ENCODE peak calls at places on chromosomes 3 and 15, in four cellular contexts. Y, W, J and F are unnamed samples.

GRCh38 chr15:98734472-98735284 is 86.3 kb downstream of the IGF1R start:
- DNase-seq in Y (no peak), W (no peak), J (no peak), F (no peak)

GRCh38 chr3:158727499-158728377 is 4.5 kb downstream of the RARRES1 start:
- DNase-seq in Y (no peak), W (no peak), J (no peak), F (no peak)

GRCh38 chr15:59792359-59792758 is 103.2 kb upstream of the BNIP2 start:
- DNase-seq in Y (no peak), W (no peak), J (no peak), F (no peak)

GRCh38 chr3:126267169-126267975 is 87.0 kb upstream of the ALDH1L1 start:
- DNase-seq in Y (peak), W (peak), J (no peak), F (no peak)

GRCh38 chr15:92663250-92663951 is 7.8 kb upstream of the FAM174B start:
- DNase-seq in Y (no peak), W (no peak), J (no peak), F (no peak)

GRCh38 chr15:67550522-67550921 is 8.0 kb downstream of the MAP2K5 start:
- DNase-seq in Y (no peak), W (no peak), J (no peak), F (peak)

GRCh38 chr3:130462089-130462488 is 54.9 kb upstream of the COL6A6 start:
- DNase-seq in Y (no peak), W (no peak), J (no peak), F (no peak)

GRCh38 chr3:12766541-12766940 is 7.5 kb upstream of the TMEM40 start:
- DNase-seq in Y (no peak), W (no peak), J (no peak), F (no peak)

GRCh38 chr15:74251187-74251811 is 15.2 kb downstream of the CCDC33 start:
- DNase-seq in Y (no peak), W (no peak), J (no peak), F (no peak)

GRCh38 chr3:159852821-159853505 is 135.7 kb upstream of the IL12A start:
- DNase-seq in Y (no peak), W (peak), J (no peak), F (no peak)

GRCh38 chr3:38479431-38480092 is 16.6 kb upstream of the EXOG start:
- DNase-seq in Y (no peak), W (peak), J (no peak), F (no peak)

GRCh38 chr3:153192327-153192726 is 30.3 kb downstream of the RAP2B start:
- DNase-seq in Y (no peak), W (no peak), J (no peak), F (no peak)

GRCh38 chr3:133745108-133745507 is 1.1 kb upstream of the TF start:
- DNase-seq in Y (no peak), W (no peak), J (no peak), F (no peak)

GRCh38 chr3:184325715-184326114 is 11.3 kb downstream of the EIF4G1 start:
- DNase-seq in Y (no peak), W (no peak), J (no peak), F (no peak)

GRCh38 chr15:80970018-80970657 is 19.5 kb downstream of the MESD start:
- DNase-seq in Y (peak), W (no peak), J (no peak), F (no peak)

GRCh38 chr15:90552929-90553211 is 23.1 kb downstream of the CRTC3 start:
- DNase-seq in Y (no peak), W (no peak), J (no peak), F (no peak)

GRCh38 chr15:93486407-93487117 is 397.6 kb upstream of the RGMA start:
- DNase-seq in Y (no peak), W (no peak), J (no peak), F (no peak)

GRCh38 chr15:100665570-100665969 is 63.2 kb downstream of the ASB7 start:
- DNase-seq in Y (no peak), W (no peak), J (no peak), F (no peak)

GRCh38 chr15:31252386-31252785 is 74.2 kb upstream of the KLF13 start:
- DNase-seq in Y (no peak), W (no peak), J (no peak), F (no peak)

GRCh38 chr3:53809764-53810400 is 36.3 kb downstream of the CHDH start:
- DNase-seq in Y (peak), W (no peak), J (no peak), F (no peak)

GRCh38 chr15:58387130-58387529 is 44.7 kb upstream of the LIPC start:
- DNase-seq in Y (no peak), W (no peak), J (no peak), F (no peak)

GRCh38 chr3:183298708-183299153 is 45.7 kb downstream of the B3GNT5 start:
- DNase-seq in Y (no peak), W (peak), J (no peak), F (peak)

GRCh38 chr15:43134157-43134637 is 811 bp downstream of the TMEM62 start:
- DNase-seq in Y (no peak), W (no peak), J (no peak), F (no peak)

GRCh38 chr3:59607628-59608027 is 557.8 kb upstream of the CFAP20DC start:
- DNase-seq in Y (no peak), W (no peak), J (no peak), F (no peak)

GRCh38 chr3:50194903-50195500 is 3.6 kb downstream of the GNAT1 start:
- DNase-seq in Y (no peak), W (no peak), J (no peak), F (no peak)

GRCh38 chr3:52402101-52402521 is 42.8 kb downstream of the SEMA3G start:
- DNase-seq in Y (no peak), W (peak), J (no peak), F (peak)

GRCh38 chr3:188578579-188579363 is 424.8 kb downstream of the LPP start:
- DNase-seq in Y (no peak), W (peak), J (peak), F (peak)

GRCh38 chr3:123094914-123095313 is 28.1 kb downstream of the PDIA5 start:
- DNase-seq in Y (no peak), W (no peak), J (no peak), F (no peak)

GRCh38 chr3:33658039-33658438 is 60.0 kb downstream of the CLASP2 start:
- DNase-seq in Y (no peak), W (no peak), J (no peak), F (no peak)

GRCh38 chr3:31615071-31615875 is 82.5 kb downstream of the STT3B start:
- DNase-seq in Y (no peak), W (no peak), J (no peak), F (no peak)

GRCh38 chr3:122938756-122939425 is 88.7 kb downstream of the SEMA5B start:
- DNase-seq in Y (no peak), W (peak), J (no peak), F (peak)

GRCh38 chr15:77028451-77029165 is 33.7 kb downstream of the PSTPIP1 start:
- DNase-seq in Y (peak), W (no peak), J (peak), F (peak)

GRCh38 chr3:170636609-170637008 is 50.7 kb upstream of the SLC7A14 start:
- DNase-seq in Y (no peak), W (no peak), J (no peak), F (no peak)

GRCh38 chr3:178434206-178434805 is 101.9 kb upstream of the KCNMB2 start:
- DNase-seq in Y (no peak), W (no peak), J (no peak), F (no peak)

GRCh38 chr3:31732548-31732947 is 199.8 kb downstream of the STT3B start:
- DNase-seq in Y (no peak), W (no peak), J (no peak), F (no peak)

DNA sequence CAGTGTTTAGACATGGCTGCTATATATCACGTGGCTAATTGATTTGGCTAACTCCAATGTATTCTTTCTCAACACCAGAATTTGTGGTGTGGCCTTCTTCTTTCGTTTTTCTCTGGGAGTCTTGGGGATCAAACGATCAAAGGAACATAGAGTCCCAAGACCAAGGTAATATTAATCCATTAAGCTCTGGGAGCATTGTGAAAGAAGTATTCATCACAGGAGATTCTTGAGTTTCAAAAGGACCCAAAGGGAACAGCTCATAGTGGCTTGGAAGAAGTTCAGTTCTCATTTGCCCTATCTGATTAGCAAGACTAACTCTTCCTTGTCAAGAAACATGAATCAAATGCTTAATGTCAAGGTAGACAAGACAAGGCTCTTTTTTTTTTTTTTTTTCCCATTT is 32.9 kb upstream of the TICRR start:
- DNase-seq in Y (no peak), W (no peak), J (no peak), F (no peak)
- TF ChIP-seq CTCF in Y (no peak), W (no peak), J (no peak), F (no peak)

DNA sequence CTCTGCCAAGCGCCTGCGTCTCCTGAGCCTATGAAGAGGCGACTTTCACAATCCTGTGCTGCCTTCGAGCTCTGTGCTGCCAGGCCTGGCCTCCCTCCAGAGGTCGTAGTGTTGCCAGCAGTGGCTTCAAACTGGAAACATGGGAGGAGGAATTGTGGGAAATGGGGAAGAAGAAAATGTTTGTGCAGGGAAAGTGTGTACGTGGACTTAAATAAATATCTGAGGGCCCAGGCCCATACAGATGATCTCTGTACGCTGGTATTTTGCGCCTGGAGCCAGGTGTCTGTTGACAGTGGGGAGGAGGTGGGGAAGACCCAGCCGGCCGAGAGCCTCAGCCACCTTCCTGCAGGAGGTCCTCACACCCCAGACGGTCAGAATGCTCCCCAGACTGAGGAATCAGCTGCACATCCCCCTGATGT is 44.6 kb downstream of the ZBTB38 start:
- DNase-seq in Y (no peak), W (peak), J (peak), F (no peak)
- TF ChIP-seq CTCF in Y (no peak), W (peak), J (no peak), F (no peak)

DNA sequence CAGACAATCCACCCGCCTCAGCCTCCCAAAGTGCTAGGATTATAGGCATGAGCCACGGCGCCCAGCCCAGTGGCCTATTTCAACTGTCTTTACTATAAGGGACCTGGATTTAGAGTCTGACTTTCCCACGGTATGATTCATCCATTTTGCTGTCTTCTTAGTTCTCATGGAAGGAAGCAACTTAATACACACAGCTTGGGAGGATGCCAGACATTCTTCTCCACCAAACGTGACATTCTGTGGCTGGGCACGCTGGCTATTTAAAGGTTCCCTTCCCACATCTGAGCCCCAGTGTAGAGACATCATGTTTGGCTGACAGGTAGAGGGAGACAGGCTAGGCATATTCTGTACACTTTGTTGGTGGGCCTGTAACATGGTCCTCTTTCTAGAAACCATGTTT is 26.2 kb downstream of the FAM43A start:
- DNase-seq in Y (peak), W (no peak), J (no peak), F (no peak)
- TF ChIP-seq CTCF in Y (no peak), W (no peak), J (no peak), F (no peak)

GRCh38 chr3:100260685-100261480 is at the start of gene TBC1D23:
- DNase-seq in Y (peak), W (peak), J (peak), F (peak)
- TF ChIP-seq CTCF in Y (no peak), W (no peak), J (no peak), F (no peak)

GRCh38 chr3:134895181-134895580 is 100.1 kb downstream of the EPHB1 start:
- DNase-seq in Y (no peak), W (no peak), J (no peak), F (no peak)
- TF ChIP-seq CTCF in Y (no peak), W (no peak), J (no peak), F (no peak)

GRCh38 chr3:37082317-37082716 is 89.0 kb downstream of the MLH1 start:
- DNase-seq in Y (no peak), W (no peak), J (no peak), F (no peak)

GRCh38 chr3:37087870-37088269 is 86.5 kb downstream of the LRRFIP2 start:
- DNase-seq in Y (no peak), W (no peak), J (no peak), F (no peak)

GRCh38 chr3:37092484-37092883 is 81.9 kb downstream of the LRRFIP2 start:
- DNase-seq in Y (no peak), W (no peak), J (no peak), F (no peak)

DNA sequence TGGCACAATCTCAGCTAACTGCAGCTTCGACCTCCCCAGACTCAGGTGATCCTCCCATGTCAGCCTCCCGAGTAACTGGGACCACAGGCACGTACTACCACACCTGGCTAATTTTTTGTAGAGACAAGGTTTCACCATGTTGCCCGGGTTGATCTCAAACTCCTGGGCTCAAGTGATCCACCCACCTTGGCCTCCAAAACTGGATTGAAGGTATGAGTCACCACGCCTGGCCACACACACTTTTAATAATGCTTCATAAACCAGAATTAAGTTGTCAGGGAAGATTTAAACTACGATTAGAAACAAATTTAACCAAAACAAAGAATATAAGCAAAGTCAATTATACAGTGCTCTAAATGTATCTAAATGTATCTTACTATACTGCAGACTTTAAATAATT is 87.5 kb downstream of the LRRFIP2 start:
- DNase-seq in Y (no peak), W (no peak), J (no peak), F (no peak)
- TF ChIP-seq CTCF in Y (no peak), W (no peak), J (no peak), F (no peak)